ENCODE peak calls at places on chromosomes 5 and 9, in four cellular contexts. One of them, this sample, is unnamed.

GRCh38 chr5:54644226-54644625 is 126.7 kb downstream of the SNX18 start:
- DNase-seq in progenitor cell of endocrine pancreas: no peak
- DNase-seq in upper lobe of right lung: no peak
- DNase-seq in IMR-90: peak; percentile 94
- DNase-seq in this sample: no peak

GRCh38 chr5:138370537-138370936 is 18.1 kb downstream of the KDM3B start:
- DNase-seq in progenitor cell of endocrine pancreas: no peak
- DNase-seq in upper lobe of right lung: no peak
- DNase-seq in IMR-90: peak; percentile 21
- DNase-seq in this sample: no peak

GRCh38 chr9:95574866-95575553 is 58.2 kb upstream of the PTCH1 start:
- DNase-seq in progenitor cell of endocrine pancreas: no peak
- DNase-seq in upper lobe of right lung: no peak
- DNase-seq in IMR-90: no peak
- DNase-seq in this sample: no peak

GRCh38 chr5:206927-207536 is 10.9 kb downstream of the CCDC127 start:
- DNase-seq in progenitor cell of endocrine pancreas: no peak
- DNase-seq in upper lobe of right lung: no peak
- DNase-seq in IMR-90: no peak
- DNase-seq in this sample: no peak

GRCh38 chr9:93324191-93324834 is 127.2 kb upstream of the FAM120A start:
- DNase-seq in progenitor cell of endocrine pancreas: no peak
- DNase-seq in upper lobe of right lung: peak; percentile 60
- DNase-seq in IMR-90: no peak
- DNase-seq in this sample: no peak

GRCh38 chr5:172931001-172931536 is 28.2 kb upstream of the RPL26L1 start:
- DNase-seq in progenitor cell of endocrine pancreas: no peak
- DNase-seq in upper lobe of right lung: no peak
- DNase-seq in IMR-90: peak; percentile 97
- DNase-seq in this sample: no peak

GRCh38 chr5:123180178-123180577 is 91.1 kb downstream of the PRDM6 start:
- DNase-seq in progenitor cell of endocrine pancreas: no peak
- DNase-seq in upper lobe of right lung: no peak
- DNase-seq in IMR-90: no peak
- DNase-seq in this sample: no peak

GRCh38 chr9:33921967-33922895 is 105.3 kb downstream of the UBE2R2 start:
- DNase-seq in progenitor cell of endocrine pancreas: no peak
- DNase-seq in upper lobe of right lung: no peak
- DNase-seq in IMR-90: no peak
- DNase-seq in this sample: no peak

GRCh38 chr9:124415852-124416484 is 726 bp upstream of the PSMB7 start:
- DNase-seq in progenitor cell of endocrine pancreas: no peak
- DNase-seq in upper lobe of right lung: no peak
- DNase-seq in IMR-90: no peak
- DNase-seq in this sample: peak; percentile 40

GRCh38 chr9:134595014-134595413 is 46.6 kb upstream of the COL5A1 start:
- DNase-seq in progenitor cell of endocrine pancreas: no peak
- DNase-seq in upper lobe of right lung: no peak
- DNase-seq in IMR-90: no peak
- DNase-seq in this sample: peak; percentile 57

DNA sequence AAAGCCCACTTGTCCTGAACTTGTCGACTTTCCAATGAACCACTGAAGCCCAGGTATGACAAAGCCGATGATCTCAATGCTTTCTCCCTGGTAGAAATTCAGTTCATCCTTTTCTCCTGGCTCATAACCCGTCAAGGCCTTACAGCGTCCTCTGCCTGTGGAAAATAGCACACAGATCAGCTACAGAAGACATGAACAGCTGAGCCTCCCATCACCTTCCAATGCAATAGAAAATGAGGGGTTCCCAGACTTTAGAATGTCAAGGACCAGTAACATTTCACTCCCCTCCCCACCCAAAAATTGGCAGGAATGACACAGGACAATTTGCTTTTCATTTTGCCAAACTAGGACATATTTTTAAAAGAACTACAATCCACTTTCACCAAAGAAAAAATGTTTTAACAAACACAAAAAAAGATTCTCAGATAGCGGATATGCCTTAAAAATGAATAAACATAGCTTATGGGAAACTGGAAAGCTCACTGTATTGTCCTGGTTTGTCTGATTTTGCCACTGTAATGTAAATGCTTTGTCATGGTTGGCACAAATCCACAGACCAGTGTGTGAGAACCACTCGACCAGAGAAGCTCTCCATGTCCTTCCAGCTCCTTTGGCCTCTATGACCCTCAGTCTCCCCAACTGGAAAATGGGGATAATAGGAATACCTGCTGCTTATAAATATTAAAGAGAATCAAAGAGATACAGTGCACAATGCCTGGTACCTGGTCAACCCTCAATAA is 24.4 kb downstream of the SH3TC2 start:
- DNase-seq in progenitor cell of endocrine pancreas: no peak
- DNase-seq in upper lobe of right lung: no peak
- DNase-seq in IMR-90: no peak
- DNase-seq in this sample: no peak
- TF ChIP-seq CTCF in progenitor cell of endocrine pancreas: no peak
- TF ChIP-seq CTCF in upper lobe of right lung: no peak
- TF ChIP-seq CTCF in IMR-90: no peak
- TF ChIP-seq CTCF in this sample: no peak

GRCh38 chr5:90861843-90862586 is 303.4 kb downstream of the ADGRV1 start:
- DNase-seq in progenitor cell of endocrine pancreas: no peak
- DNase-seq in upper lobe of right lung: no peak
- DNase-seq in IMR-90: no peak
- DNase-seq in this sample: no peak
- TF ChIP-seq CTCF in progenitor cell of endocrine pancreas: no peak
- TF ChIP-seq CTCF in upper lobe of right lung: no peak
- TF ChIP-seq CTCF in IMR-90: no peak
- TF ChIP-seq CTCF in this sample: no peak

DNA sequence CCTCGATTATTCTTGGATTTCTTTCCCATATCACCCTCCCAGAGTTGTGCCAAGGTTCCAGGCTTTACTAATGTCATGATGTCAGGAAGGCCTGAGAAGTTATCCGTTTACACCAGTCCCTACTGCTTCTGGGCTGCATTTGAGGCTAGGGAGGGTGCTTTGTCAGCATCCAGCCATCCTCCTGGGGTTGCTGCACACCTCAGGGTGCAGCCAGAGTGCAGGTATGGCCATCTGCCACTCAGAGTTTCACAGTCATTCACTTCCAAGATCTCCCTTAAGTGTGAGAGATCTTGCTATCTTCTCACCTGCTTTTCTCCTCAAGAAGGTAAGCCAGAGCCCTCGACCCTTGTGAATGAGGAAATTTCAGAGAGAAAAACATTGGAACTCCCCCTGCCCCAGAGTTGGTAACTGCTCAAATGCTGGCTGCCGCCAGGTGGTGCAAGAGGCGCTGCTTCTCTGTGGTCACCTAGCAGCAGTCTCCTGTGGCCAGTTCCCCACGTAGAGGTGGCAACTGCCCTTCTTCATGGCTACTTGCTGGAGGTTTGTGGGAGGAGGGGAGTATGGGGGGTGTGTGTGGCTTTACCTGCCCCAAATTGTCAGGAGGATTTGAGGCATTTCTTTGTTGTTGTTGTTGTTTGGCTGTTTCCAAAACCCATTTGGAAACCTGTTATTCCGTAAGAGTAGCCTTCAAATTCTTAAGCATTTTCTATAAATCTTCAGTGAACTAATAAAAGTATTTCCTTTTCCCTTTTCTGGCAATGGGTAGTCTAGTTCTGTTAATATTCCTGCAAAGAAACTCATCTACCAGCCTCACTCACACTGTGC is 259.6 kb upstream of the DMRT1 start:
- DNase-seq in progenitor cell of endocrine pancreas: peak; percentile 21
- DNase-seq in upper lobe of right lung: no peak
- DNase-seq in IMR-90: no peak
- DNase-seq in this sample: no peak
- TF ChIP-seq CTCF in progenitor cell of endocrine pancreas: peak; percentile 60
- TF ChIP-seq CTCF in upper lobe of right lung: no peak
- TF ChIP-seq CTCF in IMR-90: peak; percentile 36
- TF ChIP-seq CTCF in this sample: peak; percentile 65

DNA sequence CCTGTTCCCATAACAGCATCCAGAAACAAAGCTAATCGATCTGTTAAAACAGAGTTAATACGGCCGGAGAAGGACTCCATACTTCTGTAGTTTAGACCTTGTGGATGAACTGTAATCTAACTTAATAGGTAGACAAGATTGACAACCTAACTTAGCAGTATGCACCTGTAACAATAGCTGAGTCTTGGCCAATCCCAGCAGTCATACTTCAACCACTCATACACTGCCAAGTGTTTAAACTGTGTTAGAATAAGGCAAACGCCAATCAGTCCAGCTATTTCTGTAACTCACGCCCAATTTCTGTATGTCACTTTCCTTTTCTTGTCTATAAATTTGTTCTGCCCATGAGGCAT is 33.7 kb upstream of the MACIR start:
- DNase-seq in progenitor cell of endocrine pancreas: no peak
- DNase-seq in upper lobe of right lung: no peak
- DNase-seq in IMR-90: no peak
- DNase-seq in this sample: no peak
- TF ChIP-seq CTCF in progenitor cell of endocrine pancreas: no peak
- TF ChIP-seq CTCF in upper lobe of right lung: no peak
- TF ChIP-seq CTCF in IMR-90: no peak
- TF ChIP-seq CTCF in this sample: peak; percentile 44

This sample was measured in type B pancreatic cell.